ENCODE peak calls at places on chromosomes 7 and 10, in seven cellular contexts. K, I, S, J, Y, O and R are unnamed samples. For H3K4me1 and H3K9me3, the result is how much of the 10 kb centered on the place peaks cover.

GRCh38 chr7:32069251-32069650 is 956 bp downstream of the PDE1C start:
- DNase-seq in K (no peak), I (no peak), S (no peak), J (no peak), Y (no peak), O (no peak), R (no peak)

GRCh38 chr7:66366701-66367100 is 161.6 kb downstream of the TPST1 start:
- DNase-seq in K (no peak), I (no peak), S (no peak), J (no peak), Y (no peak), O (no peak), R (no peak)

GRCh38 chr10:57694956-57695605 is 572.6 kb downstream of the IPMK start:
- DNase-seq in K (no peak), I (no peak), S (peak), J (no peak), Y (no peak), O (no peak), R (no peak)

GRCh38 chr10:42961156-42961589 is 115.7 kb upstream of the RET start:
- DNase-seq in K (peak), I (peak), S (no peak), J (no peak), Y (peak), O (no peak), R (peak)

GRCh38 chr7:22066484-22066883 is 120.8 kb upstream of the CDCA7L start:
- DNase-seq in K (no peak), I (peak), S (no peak), J (peak), Y (no peak), O (no peak), R (no peak)

GRCh38 chr7:108211382-108212201 is 81.4 kb upstream of the LAMB4 start:
- DNase-seq in K (no peak), I (peak), S (peak), J (no peak), Y (no peak), O (no peak), R (no peak)

GRCh38 chr10:8049874-8050560 is 4.5 kb upstream of the GATA3 start:
- DNase-seq in K (no peak), I (peak), S (no peak), J (peak), Y (no peak), O (no peak), R (no peak)

GRCh38 chr7:35289376-35289775 is 35.5 kb upstream of the TBX20 start:
- DNase-seq in K (no peak), I (no peak), S (no peak), J (no peak), Y (no peak), O (no peak), R (no peak)

GRCh38 chr10:100997364-100998182 is 2.0 kb upstream of the LZTS2 start:
- DNase-seq in K (peak), I (peak), S (peak), J (peak), Y (peak), O (no peak), R (peak)

GRCh38 chr10:103917326-103918052 is 495 bp downstream of the STN1 start:
- DNase-seq in K (no peak), I (peak), S (peak), J (peak), Y (peak), O (no peak), R (peak)

GRCh38 chr7:141700848-141701371 is 1.1 kb downstream of the DENND11 start:
- DNase-seq in K (no peak), I (no peak), S (no peak), J (no peak), Y (no peak), O (no peak), R (no peak)

GRCh38 chr7:134587736-134588135 is 38.8 kb downstream of the AKR1B15 start:
- DNase-seq in K (no peak), I (no peak), S (no peak), J (no peak), Y (no peak), O (no peak), R (no peak)

GRCh38 chr7:81244213-81244612 is 325.4 kb upstream of the SEMA3C start:
- DNase-seq in K (no peak), I (no peak), S (peak), J (no peak), Y (no peak), O (no peak), R (no peak)

GRCh38 chr7:108002726-108003590 is at the start of gene LAMB1:
- DNase-seq in K (peak), I (peak), S (peak), J (peak), Y (peak), O (no peak), R (peak)

GRCh38 chr10:111999915-112000302 is 183.7 kb downstream of the GPAM start:
- DNase-seq in K (no peak), I (no peak), S (no peak), J (no peak), Y (no peak), O (no peak), R (no peak)

GRCh38 chr7:43834463-43835251 is 34.7 kb downstream of the MRPS24 start:
- DNase-seq in K (no peak), I (no peak), S (peak), J (no peak), Y (no peak), O (no peak), R (no peak)

GRCh38 chr7:97215556-97215955 is 98.1 kb downstream of the SDHAF3 start:
- DNase-seq in K (peak), I (peak), S (no peak), J (peak), Y (no peak), O (no peak), R (no peak)

GRCh38 chr10:107473221-107473620 is 308.7 kb upstream of the SORCS1 start:
- DNase-seq in K (no peak), I (no peak), S (no peak), J (no peak), Y (no peak), O (no peak), R (no peak)

GRCh38 chr10:107474650-107475049 is 310.1 kb upstream of the SORCS1 start:
- DNase-seq in K (no peak), I (no peak), S (no peak), J (no peak), Y (no peak), O (no peak), R (no peak)

GRCh38 chr10:107481224-107481623 is 316.7 kb upstream of the SORCS1 start:
- DNase-seq in K (no peak), I (no peak), S (no peak), J (no peak), Y (no peak), O (no peak), R (no peak)

GRCh38 chr10:107476408-107476807 is 311.9 kb upstream of the SORCS1 start:
- DNase-seq in K (peak), I (no peak), S (no peak), J (no peak), Y (no peak), O (no peak), R (no peak)

DNA sequence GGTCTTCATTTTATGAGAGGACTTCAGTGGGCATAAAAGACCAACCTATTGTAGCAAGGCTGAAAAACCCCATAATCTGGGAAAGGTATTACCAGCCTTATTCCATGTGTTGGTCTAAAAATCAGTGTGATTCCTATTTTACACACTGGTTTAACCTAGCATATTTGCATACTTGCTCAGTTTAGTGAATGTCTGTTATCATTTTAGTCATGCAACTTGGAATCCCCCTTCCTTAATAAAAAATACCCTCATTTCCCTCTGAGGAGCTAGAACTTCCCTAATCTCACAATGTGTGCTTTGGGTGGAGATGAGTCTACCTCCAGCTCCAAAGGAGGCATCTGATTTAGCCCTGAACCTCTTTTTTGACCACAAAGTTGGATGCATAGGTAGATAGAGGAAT is 312.8 kb upstream of the SORCS1 start:
- DNase-seq in K (no peak), I (no peak), S (no peak), J (no peak), Y (no peak), O (no peak), R (no peak)
- H3K4me1 ChIP-seq in K (under half), I (under half), S (under half), J (under half), Y (under half), O (under half), R (under half)

DNA sequence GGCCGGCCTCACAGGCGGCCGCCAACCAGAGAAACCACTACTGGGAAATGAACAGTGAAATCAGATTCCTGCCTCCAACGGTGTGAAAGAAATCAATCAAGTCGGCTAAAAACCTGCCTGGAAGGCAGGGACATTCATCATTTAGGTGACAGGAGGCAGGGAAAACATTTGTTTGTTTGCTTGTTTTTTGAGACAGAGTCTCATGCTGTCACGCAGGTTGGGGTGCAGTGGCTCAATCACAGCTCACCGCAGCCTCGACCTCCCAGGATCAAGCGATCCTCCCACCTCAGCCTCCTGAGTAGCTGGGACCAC is 30.5 kb downstream of the AP5Z1 start:
- DNase-seq in K (no peak), I (no peak), S (no peak), J (no peak), Y (no peak), O (no peak), R (no peak)
- TF ChIP-seq CTCF in K (no peak), I (no peak), S (no peak), J (no peak), Y (no peak), O (no peak), R (no peak)

DNA sequence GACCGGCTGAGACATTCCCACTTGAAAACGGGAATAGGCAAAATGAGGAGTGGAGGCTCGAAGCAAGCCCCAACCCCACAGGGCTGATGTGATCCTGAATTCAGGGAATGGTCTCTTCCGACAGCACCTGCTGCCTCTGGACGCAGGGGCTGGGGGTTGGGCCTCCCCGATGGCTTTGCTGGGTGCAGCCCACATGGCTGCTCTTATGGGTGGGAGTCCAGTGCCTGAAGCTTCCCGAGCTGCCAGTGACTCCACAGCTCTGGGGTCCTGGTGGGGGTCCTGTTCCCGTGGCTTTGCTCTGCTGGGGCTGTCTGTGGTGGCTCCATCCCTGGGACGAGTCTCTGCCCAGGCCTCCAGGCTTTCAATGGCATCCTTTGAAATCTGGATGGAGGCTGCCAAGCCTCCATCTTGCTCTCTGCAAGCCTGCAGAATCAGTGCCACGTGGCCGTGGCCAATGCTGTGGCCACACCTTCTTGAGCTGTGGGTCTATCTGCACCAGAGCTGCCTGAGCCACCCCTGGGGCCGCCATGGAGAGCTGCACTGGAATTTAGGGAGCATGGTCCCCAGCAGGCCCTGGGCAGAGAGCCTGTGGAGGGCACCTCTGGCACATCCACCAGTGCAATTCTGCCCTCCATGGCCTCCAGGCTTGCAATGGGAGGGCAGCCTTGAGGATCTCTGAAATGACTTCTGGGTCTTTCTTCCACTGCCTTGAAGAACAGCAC is 55.5 kb upstream of the NKX6-2 start:
- DNase-seq in K (no peak), I (no peak), S (no peak), J (no peak), Y (no peak), O (no peak), R (no peak)
- H3K9me3 ChIP-seq in K (under half), I (under half), S (under half), J (under half), Y (under half), O (under half), R (under half)

GRCh38 chr7:3010161-3010560 is 33.5 kb downstream of the CARD11 start:
- DNase-seq in K (no peak), I (no peak), S (no peak), J (no peak), Y (no peak), O (no peak), R (no peak)
- H3K4me1 ChIP-seq in K (under half), I (under half), S (under half), J (under half), Y (under half), O (under half), R (under half)

DNA sequence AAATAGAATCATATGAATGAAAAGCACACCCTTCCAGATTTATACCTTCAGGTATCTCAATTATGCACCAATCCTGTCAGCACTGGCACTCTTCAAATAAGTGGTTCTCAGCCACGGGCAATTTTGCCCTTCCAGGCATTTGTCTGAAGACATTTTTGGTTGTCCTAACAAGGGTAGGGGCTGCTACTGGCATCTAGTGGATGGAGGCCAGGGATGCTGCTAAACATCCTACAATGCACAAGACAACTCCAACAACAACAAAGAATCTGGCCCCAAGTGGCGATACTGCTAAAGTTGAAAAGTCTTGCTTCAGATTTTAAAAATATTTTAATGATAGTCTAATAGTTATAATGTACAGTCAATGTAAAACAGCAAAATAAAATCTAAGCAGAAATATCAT is 16.1 kb downstream of the CCDC186 start:
- DNase-seq in K (no peak), I (no peak), S (no peak), J (no peak), Y (no peak), O (no peak), R (no peak)
- TF ChIP-seq CTCF in K (no peak), I (peak), S (no peak), J (no peak), Y (no peak), O (no peak), R (no peak)

GRCh38 chr10:129784286-129784685 is 179.8 kb downstream of the EBF3 start:
- DNase-seq in K (no peak), I (no peak), S (no peak), J (no peak), Y (no peak), O (no peak), R (peak)

GRCh38 chr10:129784891-129785290 is 179.2 kb downstream of the EBF3 start:
- DNase-seq in K (no peak), I (no peak), S (no peak), J (no peak), Y (no peak), O (no peak), R (peak)

GRCh38 chr10:129786216-129786615 is 177.9 kb downstream of the EBF3 start:
- DNase-seq in K (no peak), I (no peak), S (no peak), J (no peak), Y (no peak), O (no peak), R (no peak)

GRCh38 chr10:129787557-129787956 is 176.5 kb downstream of the EBF3 start:
- DNase-seq in K (no peak), I (no peak), S (no peak), J (no peak), Y (no peak), O (no peak), R (no peak)

DNA sequence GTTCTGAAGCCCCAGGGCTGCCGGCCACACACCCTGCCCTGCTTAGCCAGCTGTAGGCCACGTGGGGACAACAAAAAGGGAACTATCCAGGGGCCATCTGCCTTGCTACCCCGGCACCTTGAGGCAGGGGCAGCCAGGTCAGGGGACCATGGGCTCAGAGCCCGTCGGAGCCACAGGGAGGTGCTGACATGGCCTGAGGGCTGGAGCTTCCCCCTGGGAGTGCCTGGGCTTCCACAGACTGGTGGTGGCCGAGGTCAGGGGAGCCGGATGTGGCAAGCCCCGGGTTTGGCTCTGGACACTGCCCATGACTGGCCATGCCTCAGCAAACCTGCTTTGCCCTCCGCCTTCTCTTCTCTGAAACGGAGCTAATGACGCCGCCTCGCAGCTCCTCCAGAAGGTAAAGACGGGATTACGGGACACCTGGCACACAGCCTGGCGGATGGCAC is 178.5 kb downstream of the EBF3 start:
- DNase-seq in K (no peak), I (no peak), S (no peak), J (no peak), Y (no peak), O (no peak), R (no peak)
- H3K9me3 ChIP-seq in K (under half), I (under half), S (under half), J (under half), Y (under half), O (under half), R (under half)

GRCh38 chr10:73911553-73912004 is 647 bp downstream of the PLAU start:
- DNase-seq in K (no peak), I (no peak), S (peak), J (no peak), Y (no peak), O (no peak), R (no peak)
- H3K4me1 ChIP-seq in K (under half), I (under half), S (under half), J (under half), Y (half or more), O (half or more), R (half or more)

DNA sequence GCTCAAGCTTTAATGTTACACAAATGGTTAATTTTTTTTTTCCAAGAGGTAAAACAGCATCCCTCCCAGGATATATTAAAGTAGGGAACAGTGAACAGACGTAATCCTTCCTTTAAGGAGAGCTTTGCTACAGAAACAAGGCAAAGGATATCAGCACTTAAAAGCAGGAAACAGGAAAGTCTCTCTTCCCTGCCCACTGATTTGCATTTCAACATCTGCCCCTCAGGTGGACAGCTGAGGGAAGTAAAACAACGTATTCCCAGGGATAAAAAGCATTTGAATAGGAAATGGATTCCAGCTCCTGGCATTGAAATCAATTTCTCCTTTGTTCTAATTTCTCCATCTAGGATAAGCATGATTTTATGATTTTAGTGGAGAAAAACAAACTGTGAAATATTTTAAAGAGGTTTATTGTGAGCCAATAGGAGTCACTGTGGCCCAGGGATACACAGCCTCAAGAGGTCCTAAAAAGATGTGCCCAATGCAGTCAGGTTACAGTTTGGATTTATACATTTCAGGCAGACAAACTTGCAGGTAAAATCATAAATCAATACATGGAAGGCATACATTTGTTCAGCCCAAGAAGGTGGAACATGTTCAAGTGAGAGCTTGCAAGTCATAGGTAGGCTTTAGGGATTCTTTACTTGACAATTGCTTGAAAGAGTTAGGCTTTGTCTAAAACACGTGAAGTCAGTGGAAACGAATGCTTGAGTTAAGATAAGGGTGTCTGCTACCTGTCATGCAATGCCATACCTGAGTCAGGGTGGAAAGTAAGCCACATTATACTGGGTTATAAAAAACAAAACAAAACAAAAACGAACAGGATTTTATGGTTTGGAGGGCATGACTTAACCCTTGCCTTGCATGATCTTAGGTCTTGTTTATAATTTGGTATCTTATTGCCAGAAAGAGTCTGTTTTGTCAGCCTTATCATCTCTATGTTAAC is 286.2 kb upstream of the VWC2 start:
- DNase-seq in K (no peak), I (no peak), S (no peak), J (no peak), Y (no peak), O (no peak), R (no peak)
- TF ChIP-seq CTCF in K (no peak), I (peak), S (no peak), J (peak), Y (no peak), O (no peak), R (no peak)